ENCODE peak calls at places on chromosomes 2 and 18, in four cellular contexts. N is breast epithelium, M is HCT116, V is GM12891. L is an unnamed sample.

GRCh38 chr2:63842149-63843061 is 709 bp downstream of the UGP2 start:
- DNase-seq in V (no peak), N (no peak), M (no peak), L (no peak)

GRCh38 chr2:199309973-199310372 is 147.8 kb downstream of the SATB2 start:
- DNase-seq in V (no peak), M (no peak), N (no peak), L (no peak)

GRCh38 chr2:117065912-117066311 is 748.6 kb upstream of the DDX18 start:
- DNase-seq in N (no peak), M (no peak), V (no peak), L (no peak)

GRCh38 chr2:18752667-18753422 is 163.5 kb upstream of the NT5C1B start:
- DNase-seq in N (no peak), M (no peak), V (no peak), L (no peak)

GRCh38 chr2:36411962-36412444 is 56.4 kb downstream of the CRIM1 start:
- DNase-seq in M (no peak), N (no peak), V (no peak), L (no peak)

GRCh38 chr2:96819101-96819875 is 3.2 kb downstream of the CNNM3 start:
- DNase-seq in N (no peak), V (no peak), M (no peak), L (no peak)

GRCh38 chr2:239496700-239497099 is 95.9 kb upstream of the HDAC4 start:
- DNase-seq in N (no peak), M (peak), V (no peak), L (no peak)

GRCh38 chr2:131039535-131039907 is 53.7 kb downstream of the FAM168B start:
- DNase-seq in N (no peak), V (no peak), M (no peak), L (no peak)

GRCh38 chr18:74840492-74841167 is 243.0 kb downstream of the ZNF407 start:
- DNase-seq in M (no peak), V (no peak), N (no peak), L (no peak)

DNA sequence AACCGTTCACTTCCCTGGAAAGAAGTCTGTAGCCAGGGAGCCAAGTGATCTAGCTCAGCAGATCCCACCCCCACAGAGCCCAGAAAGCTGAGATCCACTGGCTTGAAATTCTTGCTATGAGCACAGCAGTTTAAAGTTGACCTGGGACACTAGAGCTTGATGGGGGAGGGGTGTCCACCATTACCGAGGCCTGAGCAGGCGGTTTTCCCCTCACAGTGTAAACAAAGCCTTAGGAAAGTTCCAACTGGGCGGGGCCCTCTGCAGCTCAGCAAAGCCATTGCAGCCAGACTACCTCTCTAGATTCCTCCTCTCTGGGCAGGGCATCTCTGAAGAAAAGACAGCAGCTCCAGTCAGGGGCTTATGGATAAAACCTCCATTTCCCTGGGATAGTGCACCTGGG is 887.2 kb upstream of the LRATD1 start:
- DNase-seq in N (no peak), M (no peak), V (no peak), L (no peak)
- TF ChIP-seq POLR2AphosphoS5 in N (no peak), M (no peak), V (no peak), L (no peak)

DNA sequence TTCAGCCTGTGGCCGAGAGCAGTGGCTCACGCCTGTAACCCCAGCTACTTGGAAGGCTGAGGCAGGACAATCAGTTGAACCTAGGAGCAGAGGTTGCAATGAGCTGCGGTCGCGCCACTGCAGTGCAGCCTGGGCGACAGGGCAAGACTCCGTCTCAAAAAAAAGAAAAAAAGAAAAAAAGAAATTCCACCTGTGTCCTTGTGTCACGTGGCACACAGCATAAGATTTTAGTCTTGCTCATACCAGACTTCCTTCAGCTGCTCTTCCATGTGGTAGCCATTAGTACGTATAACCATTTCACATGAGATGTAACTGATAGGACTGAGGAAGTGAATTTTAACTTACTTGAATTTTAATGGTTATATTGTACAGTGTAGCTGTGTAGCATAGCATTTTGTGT is 4.0 kb downstream of the NOP58 start:
- DNase-seq in M (no peak), N (no peak), V (no peak), L (no peak)
- TF ChIP-seq POLR2AphosphoS5 in M (no peak), N (no peak), V (no peak), L (no peak)

GRCh38 chr2:107380912-107381311 is 445.8 kb upstream of the RGPD4 start:
- DNase-seq in V (no peak), M (no peak), N (no peak), L (no peak)
- TF ChIP-seq POLR2AphosphoS5 in V (no peak), M (no peak), N (no peak), L (no peak)

DNA sequence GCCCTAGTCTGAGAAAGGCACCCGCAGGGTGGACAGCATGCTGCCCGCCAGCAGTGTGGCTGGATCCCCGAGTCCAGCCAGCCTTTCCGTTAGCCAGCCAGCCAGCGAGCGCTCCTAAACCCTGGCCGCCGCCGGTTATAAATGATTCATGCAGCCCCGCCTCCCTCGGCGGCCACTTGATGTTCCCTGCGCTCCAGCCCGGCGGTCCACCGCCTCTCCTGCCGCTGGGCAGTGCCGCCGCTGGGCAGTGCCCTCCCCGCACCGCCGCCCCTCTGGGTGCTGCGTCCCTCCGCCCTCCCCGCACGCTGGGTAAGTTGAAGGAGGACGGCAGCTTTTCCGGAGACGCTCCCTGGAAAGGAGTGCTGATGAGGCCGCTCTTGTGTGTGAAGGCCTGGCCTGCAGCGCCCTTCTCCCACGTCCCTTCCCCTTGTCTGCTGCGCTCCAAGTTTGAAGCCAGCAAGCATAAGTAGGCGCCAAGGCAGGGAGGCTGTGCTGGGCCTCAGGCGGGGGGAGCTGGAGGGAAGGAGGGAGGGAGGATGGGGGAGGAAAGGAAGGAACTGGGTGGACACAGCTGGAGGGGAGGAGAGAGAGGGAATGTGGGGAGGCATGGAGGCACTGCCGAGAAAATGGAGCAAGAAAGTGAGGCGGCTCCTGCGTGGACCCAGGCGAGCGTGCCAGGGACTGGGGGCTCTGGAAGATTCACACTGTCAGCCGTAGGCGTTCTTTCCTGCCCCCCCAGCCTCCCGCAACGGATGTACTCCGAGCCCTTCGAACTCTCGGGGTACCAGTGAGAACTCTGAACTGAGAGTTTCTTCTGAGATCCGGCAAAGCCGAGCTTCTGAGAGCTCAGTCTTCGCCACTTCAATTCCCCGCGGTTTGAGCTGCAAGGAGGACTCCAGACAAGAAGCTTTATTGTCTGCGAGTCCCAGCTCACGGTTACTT is 131.9 kb downstream of the GLI2 start:
- DNase-seq in V (no peak), M (no peak), N (peak), L (no peak)
- TF ChIP-seq POLR2AphosphoS5 in V (no peak), M (no peak), N (no peak), L (no peak)

DNA sequence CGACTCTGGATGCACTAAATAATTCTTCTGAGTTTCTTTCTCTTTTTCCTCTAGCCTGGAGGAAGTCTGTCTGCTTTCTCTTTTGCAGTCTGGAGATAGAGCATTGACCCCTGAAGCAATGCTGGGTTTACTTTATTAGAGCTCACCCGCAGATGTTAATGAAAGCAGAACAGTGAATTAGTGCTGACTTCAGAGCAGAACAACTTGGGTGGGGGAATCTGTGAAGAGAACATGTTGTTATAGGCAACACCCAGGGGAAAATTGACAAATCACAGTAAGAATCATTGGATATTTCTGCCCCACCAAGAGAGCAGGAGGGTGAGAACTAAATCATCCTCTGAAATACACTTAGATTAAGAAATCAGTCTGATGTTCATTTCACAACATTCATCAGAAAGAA is 164.9 kb downstream of the FMNL2 start:
- DNase-seq in N (no peak), V (no peak), M (no peak), L (no peak)
- TF ChIP-seq POLR2AphosphoS5 in N (no peak), V (no peak), M (no peak), L (no peak)

GRCh38 chr2:5319493-5319892 is 372.7 kb upstream of the SOX11 start:
- DNase-seq in V (no peak), N (no peak), M (no peak), L (no peak)

GRCh38 chr2:5315512-5315911 is 376.7 kb upstream of the SOX11 start:
- DNase-seq in M (no peak), V (no peak), N (no peak), L (no peak)
- TF ChIP-seq POLR2AphosphoS5 in M (no peak), V (no peak), N (no peak), L (no peak)

DNA sequence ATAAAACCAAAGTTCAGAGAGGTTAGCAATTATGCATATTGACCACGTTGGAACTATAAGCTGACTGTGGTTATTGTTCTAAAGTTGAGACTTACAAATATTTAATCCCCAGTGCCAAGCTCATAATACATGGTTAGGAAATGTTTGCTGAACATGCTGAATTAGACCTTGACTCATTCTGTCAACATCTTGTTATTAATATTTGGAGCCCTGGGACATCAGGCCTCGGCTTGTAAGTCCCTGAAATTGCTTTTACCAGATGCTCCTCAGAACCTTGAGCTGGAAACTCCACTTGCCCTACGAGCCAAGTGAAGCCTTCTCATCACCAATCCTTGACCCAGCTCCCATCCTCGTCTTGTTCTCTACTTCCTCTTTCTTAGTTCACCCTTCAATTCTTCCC is 21.2 kb downstream of the DYNAP start:
- DNase-seq in N (no peak), V (no peak), M (no peak), L (no peak)
- TF ChIP-seq POLR2AphosphoS5 in N (no peak), V (no peak), M (no peak), L (no peak)